ENCODE peak calls at places on chromosome 4, in five cellular contexts. E is activated CD4-positive, alpha-beta memory T cell treated with anti-CD3 and anti-CD28 coated beads, Interleukin-2, amount 10 ng/mL, durations not matched to agents 7 days and 5 days; J is SHP77; K is NB4; W is nucleus accumbens. X is an unnamed sample.

GRCh38 chr4:118888666-118889312 is at the start of gene SYNPO2:
- DNase-seq in E (peak), J (no peak), K (peak), W (no peak), X (peak)

GRCh38 chr4:140800686-140801085 is 44.5 kb upstream of the TBC1D9 start:
- DNase-seq in E (no peak), J (no peak), K (no peak), W (no peak), X (peak)

GRCh38 chr4:151771664-151772063 is 10.9 kb upstream of the GATB start:
- DNase-seq in E (no peak), J (no peak), K (no peak), W (no peak), X (no peak)

GRCh38 chr4:83552085-83552484 is 16.2 kb downstream of the GPAT3 start:
- DNase-seq in E (no peak), J (no peak), K (peak), W (no peak), X (no peak)

GRCh38 chr4:103996059-103996458 is 276.3 kb upstream of the TACR3 start:
- DNase-seq in E (no peak), J (no peak), K (no peak), W (no peak), X (no peak)

GRCh38 chr4:147787204-147787603 is 55.3 kb downstream of the ARHGAP10 start:
- DNase-seq in E (no peak), J (no peak), K (no peak), W (no peak), X (no peak)

GRCh38 chr4:8278009-8278395 is 8.4 kb downstream of the HTRA3 start:
- DNase-seq in E (no peak), J (no peak), K (peak), W (no peak), X (no peak)

GRCh38 chr4:174631901-174632758 is 109.8 kb upstream of the HPGD start:
- DNase-seq in E (no peak), J (peak), K (peak), W (no peak), X (peak)

GRCh38 chr4:182133033-182133432 is 110.2 kb upstream of the TENM3 start:
- DNase-seq in E (no peak), J (no peak), K (no peak), W (no peak), X (no peak)

GRCh38 chr4:4254179-4254578 is 6.2 kb upstream of the TMEM128 start:
- DNase-seq in E (no peak), J (peak), K (no peak), W (no peak), X (no peak)

GRCh38 chr4:44194365-44194764 is 254.2 kb downstream of the KCTD8 start:
- DNase-seq in E (no peak), J (no peak), K (no peak), W (no peak), X (no peak)

GRCh38 chr4:101022151-101023024 is 324.9 kb downstream of the PPP3CA start:
- DNase-seq in E (no peak), J (no peak), K (no peak), W (no peak), X (no peak)

GRCh38 chr4:81664079-81664478 is 192.4 kb upstream of the RASGEF1B start:
- DNase-seq in E (no peak), J (no peak), K (no peak), W (no peak), X (no peak)

GRCh38 chr4:74632634-74633033 is 161.7 kb downstream of the BTC start:
- DNase-seq in E (no peak), J (no peak), K (peak), W (no peak), X (no peak)

GRCh38 chr4:48175806-48176205 is 41.8 kb upstream of the TXK start:
- DNase-seq in E (no peak), J (no peak), K (no peak), W (no peak), X (no peak)

GRCh38 chr4:105944535-105944934 is 49.3 kb downstream of the NPNT start:
- DNase-seq in E (no peak), J (no peak), K (no peak), W (no peak), X (no peak)

GRCh38 chr4:40183615-40184411 is 13.0 kb upstream of the RHOH start:
- DNase-seq in E (no peak), J (no peak), K (no peak), W (no peak), X (peak)

GRCh38 chr4:152197211-152197610 is 338.7 kb downstream of the FBXW7 start:
- DNase-seq in E (no peak), J (no peak), K (no peak), W (peak), X (no peak)

GRCh38 chr4:175871774-175872405 is 59.8 kb upstream of the GPM6A start:
- DNase-seq in E (no peak), J (no peak), K (no peak), W (no peak), X (no peak)

GRCh38 chr4:186724861-186725419 is 1.3 kb upstream of the FAT1 start:
- DNase-seq in E (no peak), J (peak), K (no peak), W (no peak), X (no peak)

GRCh38 chr4:117417856-117418255 is 332.5 kb upstream of the TRAM1L1 start:
- DNase-seq in E (no peak), J (no peak), K (no peak), W (no peak), X (no peak)

GRCh38 chr4:82372502-82372873 is 1.3 kb downstream of the HNRNPD start:
- DNase-seq in E (peak), J (no peak), K (peak), W (no peak), X (peak)

GRCh38 chr4:80184791-80185756 is 12.2 kb upstream of the PRDM8 start:
- DNase-seq in E (peak), J (no peak), K (peak), W (no peak), X (peak)

GRCh38 chr4:2251073-2251794 is 9.3 kb upstream of the HAUS3 start:
- DNase-seq in E (peak), J (no peak), K (no peak), W (no peak), X (no peak)

GRCh38 chr4:110480031-110480549 is 4.1 kb downstream of the ENPEP start:
- DNase-seq in E (no peak), J (no peak), K (no peak), W (no peak), X (peak)

GRCh38 chr4:88008133-88008621 is 742 bp downstream of the PKD2 start:
- DNase-seq in E (peak), J (peak), K (peak), W (peak), X (peak)

GRCh38 chr4:177302371-177303100 is 7.1 kb upstream of the NEIL3 start:
- DNase-seq in E (no peak), J (no peak), K (no peak), W (no peak), X (no peak)

GRCh38 chr4:127209580-127210095 is 423.1 kb upstream of the INTU start:
- DNase-seq in E (no peak), J (no peak), K (no peak), W (no peak), X (no peak)

GRCh38 chr4:14580061-14580460 is 422.2 kb upstream of the CPEB2 start:
- DNase-seq in E (no peak), J (no peak), K (no peak), W (no peak), X (no peak)

GRCh38 chr4:155207534-155208257 is 740 bp upstream of the NPY2R start:
- DNase-seq in E (no peak), J (no peak), K (no peak), W (no peak), X (no peak)

GRCh38 chr4:8737601-8738279 is 133.9 kb downstream of the HMX1 start:
- DNase-seq in E (no peak), J (no peak), K (no peak), W (no peak), X (no peak)

GRCh38 chr4:106369456-106370060 is 980 bp upstream of the GIMD1 start:
- DNase-seq in E (no peak), J (no peak), K (peak), W (no peak), X (peak)

X was measured in NAMALWA.